ENCODE peak calls at places on chromosomes 1 and 21, in ten cellular contexts. E is ELR; H is adrenal gland; K is spleen; O is H9; C is AG04449; Y is occipital lobe; Z is AG20443; I is heart left ventricle; P is activated naive CD4-positive, alpha-beta T cell treated with anti-CD3 and anti-CD28 coated beads, Interleukin-2, amount 10 ng/mL, durations not matched to agents 7 days and 5 days. A is an unnamed sample.

GRCh38 chr21:32103361-32103760 is 175.5 kb downstream of the MIS18A start:
- DNase-seq in K (no peak), Z (no peak), P (no peak), Y (no peak), C (no peak), I (no peak), E (no peak), H (no peak), O (no peak), A (no peak)

GRCh38 chr1:180892272-180892671 is 20.4 kb upstream of the KIAA1614 start:
- DNase-seq in I (no peak), Y (no peak), P (no peak), H (no peak), O (no peak), K (no peak), E (no peak), C (no peak), Z (no peak), A (no peak)

GRCh38 chr1:200296091-200296661 is 113.7 kb downstream of the ZNF281 start:
- DNase-seq in C (no peak), H (no peak), P (no peak), E (no peak), Z (no peak), O (no peak), Y (no peak), I (no peak), K (no peak), A (no peak)

GRCh38 chr1:35442737-35443136 is 114.5 kb downstream of the KIAA0319L start:
- DNase-seq in E (no peak), K (no peak), C (no peak), Z (no peak), P (no peak), H (no peak), Y (peak; percentile 61), O (no peak), I (no peak), A (no peak)

GRCh38 chr1:149917590-149918144 is at the start of gene SV2A:
- DNase-seq in K (no peak), I (no peak), P (peak; percentile 71), C (no peak), Y (peak; percentile 83), O (peak; percentile 86), H (peak; percentile 75), Z (peak; percentile 82), E (peak; percentile 73), A (peak; percentile 61)

GRCh38 chr21:15744926-15745325 is 15.1 kb downstream of the USP25 start:
- DNase-seq in I (no peak), Y (no peak), E (no peak), H (no peak), Z (no peak), C (no peak), P (no peak), K (no peak), O (peak; percentile 38), A (no peak)

GRCh38 chr1:192104852-192105251 is 53.4 kb upstream of the RGS18 start:
- DNase-seq in Y (no peak), I (no peak), C (peak; percentile 86), K (no peak), Z (peak; percentile 5), E (peak; percentile 69), O (no peak), H (no peak), P (no peak), A (no peak)

GRCh38 chr1:228940931-228941330 is 205.7 kb downstream of the RHOU start:
- DNase-seq in I (no peak), H (no peak), E (no peak), P (no peak), Y (no peak), O (no peak), Z (no peak), K (no peak), C (no peak), A (no peak)

GRCh38 chr1:224358288-224358687 is 1.6 kb downstream of the CNIH4 start:
- DNase-seq in E (no peak), Z (no peak), O (no peak), H (no peak), C (no peak), P (no peak), I (no peak), K (peak; percentile 80), Y (no peak), A (no peak)

GRCh38 chr1:40802078-40803075 is 18.8 kb downstream of the KCNQ4 start:
- DNase-seq in E (peak; percentile 79), H (peak; percentile 87), Z (peak; percentile 98), P (peak; percentile 89), I (peak; percentile 88), K (peak; percentile 95), C (no peak), Y (no peak), O (peak; percentile 95), A (peak; percentile 87)

GRCh38 chr1:219883400-219884332 is 44.7 kb downstream of the SLC30A10 start:
- DNase-seq in E (no peak), H (no peak), I (no peak), O (peak; percentile 60), Y (no peak), C (no peak), K (no peak), P (no peak), Z (no peak), A (no peak)

GRCh38 chr1:184686540-184686939 is 68.1 kb downstream of the EDEM3 start:
- DNase-seq in C (no peak), H (peak; percentile 64), Y (no peak), P (no peak), E (no peak), K (no peak), I (no peak), O (no peak), Z (no peak), A (peak; percentile 25)

GRCh38 chr1:202199141-202199889 is 5.7 kb downstream of the LGR6 start:
- DNase-seq in I (no peak), Z (no peak), H (no peak), C (no peak), P (no peak), Y (no peak), E (no peak), O (no peak), K (no peak), A (no peak)

GRCh38 chr1:20932437-20932977 is 145.4 kb upstream of the HP1BP3 start:
- DNase-seq in I (no peak), O (no peak), Y (no peak), C (no peak), K (no peak), Z (no peak), E (no peak), P (no peak), H (no peak), A (no peak)

GRCh38 chr1:30523055-30524020 is 200.0 kb downstream of the MATN1 start:
- DNase-seq in P (no peak), E (peak; percentile 84), H (peak; percentile 7), O (no peak), Y (no peak), Z (peak; percentile 77), C (peak; percentile 77), K (peak; percentile 16), I (peak; percentile 64), A (no peak)

GRCh38 chr1:243234978-243235657 is 20.0 kb downstream of the CEP170 start:
- DNase-seq in O (no peak), I (no peak), E (no peak), Y (no peak), P (no peak), C (no peak), H (no peak), Z (peak; percentile 21), K (no peak), A (no peak)

GRCh38 chr1:52602328-52603300 is at the start of gene GPX7:
- DNase-seq in P (peak; percentile 78), Y (no peak), C (no peak), K (peak; percentile 91), Z (peak; percentile 79), I (peak; percentile 50), H (peak; percentile 62), O (peak; percentile 51), E (peak; percentile 58), A (peak; percentile 65)

GRCh38 chr1:62746086-62746808 is 37.7 kb upstream of the ATG4C start:
- DNase-seq in Y (no peak), E (peak; percentile 81), H (no peak), C (no peak), O (no peak), P (no peak), K (no peak), I (no peak), Z (peak; percentile 46), A (no peak)

GRCh38 chr1:24126672-24127023 is 14.7 kb upstream of the MYOM3 start:
- DNase-seq in Y (no peak), E (no peak), P (no peak), C (no peak), I (no peak), K (no peak), H (no peak), O (no peak), Z (no peak), A (no peak)

GRCh38 chr1:101150676-101151075 is 86.1 kb upstream of the S1PR1 start:
- DNase-seq in C (no peak), Z (no peak), I (no peak), P (no peak), O (no peak), Y (no peak), H (no peak), K (no peak), E (peak; percentile 86), A (no peak)

GRCh38 chr1:208641881-208642280 is 397.7 kb upstream of the PLXNA2 start:
- DNase-seq in I (no peak), O (no peak), H (no peak), Y (no peak), C (no peak), E (no peak), P (no peak), Z (no peak), K (no peak), A (no peak)

GRCh38 chr1:93669369-93669768 is 12.3 kb downstream of the BCAR3 start:
- DNase-seq in E (no peak), P (no peak), I (no peak), H (no peak), Z (no peak), O (no peak), C (no peak), Y (no peak), K (no peak), A (no peak)

GRCh38 chr1:44650159-44650831 is 24.0 kb downstream of the TMEM53 start:
- DNase-seq in I (peak; percentile 54), Z (no peak), K (no peak), Y (no peak), O (peak; percentile 49), H (no peak), E (no peak), C (no peak), P (no peak), A (no peak)

GRCh38 chr1:238681021-238681420 is 705.3 kb upstream of the CHRM3 start:
- DNase-seq in P (no peak), O (no peak), H (no peak), E (peak; percentile 76), Z (no peak), Y (no peak), K (no peak), C (peak; percentile 21), I (no peak), A (no peak)

GRCh38 chr1:219880765-219881457 is 47.4 kb downstream of the SLC30A10 start:
- DNase-seq in C (no peak), I (no peak), K (no peak), E (no peak), Y (no peak), O (no peak), P (no peak), Z (no peak), H (no peak), A (no peak)

GRCh38 chr1:204283711-204284651 is 70.2 kb upstream of the GOLT1A start:
- DNase-seq in Y (no peak), P (no peak), H (no peak), I (peak; percentile 56), E (no peak), O (no peak), Z (no peak), K (no peak), C (no peak), A (no peak)

GRCh38 chr1:201385299-201385891 is 7.9 kb upstream of the TNNT2 start:
- DNase-seq in O (peak; percentile 84), Y (no peak), E (peak; percentile 63), C (no peak), Z (peak; percentile 77), K (no peak), P (peak; percentile 65), H (peak; percentile 60), I (peak; percentile 51), A (no peak)

GRCh38 chr1:11680270-11681070 is 478 bp downstream of the MAD2L2 start:
- DNase-seq in C (no peak), P (no peak), I (no peak), K (no peak), Y (no peak), O (no peak), E (no peak), Z (no peak), H (no peak), A (no peak)

A was measured in ovary.